ENCODE peak calls at places on chromosome X, in nine cellular contexts. One of them, this sample, is unnamed.
A peak's percentile ranks its signal among the peaks of the same experiment; 100 is the strongest.

GRCh38 chrX:17375631-17376380 is 806 bp downstream of the NHS start:
- DNase-seq in fibroblast of lung: peak; percentile 43
- DNase-seq in tibial nerve: no peak
- DNase-seq in stomach: peak; percentile 33
- DNase-seq in tibial artery: peak; percentile 64
- DNase-seq in A673: no peak
- DNase-seq in ascending aorta: no peak
- DNase-seq in SJSA1: peak; percentile 43
- DNase-seq in effector memory CD4-positive, alpha-beta T cell: no peak
- DNase-seq in this sample: no peak

GRCh38 chrX:40209951-40210617 is 112.3 kb upstream of the BCOR start:
- DNase-seq in tibial nerve: no peak
- DNase-seq in tibial artery: no peak
- DNase-seq in fibroblast of lung: peak; percentile 77
- DNase-seq in stomach: no peak
- DNase-seq in effector memory CD4-positive, alpha-beta T cell: no peak
- DNase-seq in SJSA1: no peak
- DNase-seq in A673: no peak
- DNase-seq in ascending aorta: no peak
- DNase-seq in this sample: no peak

GRCh38 chrX:138128025-138128671 is 562.2 kb downstream of the ZIC3 start:
- DNase-seq in effector memory CD4-positive, alpha-beta T cell: no peak
- DNase-seq in stomach: no peak
- DNase-seq in tibial nerve: peak; percentile 7
- DNase-seq in tibial artery: no peak
- DNase-seq in A673: peak; percentile 73
- DNase-seq in fibroblast of lung: peak; percentile 23
- DNase-seq in ascending aorta: no peak
- DNase-seq in SJSA1: peak; percentile 43
- DNase-seq in this sample: no peak

GRCh38 chrX:110188701-110189558 is 129.0 kb downstream of the AMMECR1 start:
- DNase-seq in stomach: no peak
- DNase-seq in tibial nerve: no peak
- DNase-seq in A673: peak; percentile 52
- DNase-seq in SJSA1: no peak
- DNase-seq in effector memory CD4-positive, alpha-beta T cell: no peak
- DNase-seq in ascending aorta: no peak
- DNase-seq in fibroblast of lung: no peak
- DNase-seq in tibial artery: no peak
- DNase-seq in this sample: no peak

GRCh38 chrX:38318196-38318595 is 9.1 kb downstream of the RPGR start:
- DNase-seq in ascending aorta: no peak
- DNase-seq in tibial nerve: no peak
- DNase-seq in tibial artery: no peak
- DNase-seq in fibroblast of lung: no peak
- DNase-seq in A673: no peak
- DNase-seq in effector memory CD4-positive, alpha-beta T cell: no peak
- DNase-seq in SJSA1: no peak
- DNase-seq in stomach: no peak
- DNase-seq in this sample: no peak

GRCh38 chrX:101493225-101493624 is 8.0 kb downstream of the ARMCX4 start:
- DNase-seq in tibial artery: no peak
- DNase-seq in effector memory CD4-positive, alpha-beta T cell: no peak
- DNase-seq in tibial nerve: no peak
- DNase-seq in stomach: no peak
- DNase-seq in ascending aorta: no peak
- DNase-seq in SJSA1: no peak
- DNase-seq in A673: no peak
- DNase-seq in fibroblast of lung: no peak
- DNase-seq in this sample: no peak

GRCh38 chrX:41912922-41913321 is 10.4 kb downstream of the CASK start:
- DNase-seq in stomach: no peak
- DNase-seq in tibial nerve: no peak
- DNase-seq in SJSA1: no peak
- DNase-seq in A673: no peak
- DNase-seq in effector memory CD4-positive, alpha-beta T cell: no peak
- DNase-seq in tibial artery: no peak
- DNase-seq in fibroblast of lung: peak; percentile 40
- DNase-seq in ascending aorta: no peak
- DNase-seq in this sample: no peak

GRCh38 chrX:26414534-26414933 is 198.6 kb downstream of the MAGEB5 start:
- DNase-seq in A673: no peak
- DNase-seq in SJSA1: no peak
- DNase-seq in effector memory CD4-positive, alpha-beta T cell: no peak
- DNase-seq in stomach: no peak
- DNase-seq in ascending aorta: no peak
- DNase-seq in fibroblast of lung: no peak
- DNase-seq in tibial artery: no peak
- DNase-seq in tibial nerve: no peak
- DNase-seq in this sample: no peak

GRCh38 chrX:129665916-129666644 is 11.3 kb upstream of the APLN start:
- DNase-seq in tibial nerve: no peak
- DNase-seq in A673: peak; percentile 46
- DNase-seq in stomach: no peak
- DNase-seq in effector memory CD4-positive, alpha-beta T cell: no peak
- DNase-seq in SJSA1: peak; percentile 86
- DNase-seq in tibial artery: no peak
- DNase-seq in ascending aorta: peak; percentile 75
- DNase-seq in fibroblast of lung: peak; percentile 83
- DNase-seq in this sample: no peak

GRCh38 chrX:49892552-49892951 is 13.3 kb downstream of the USP27X start:
- DNase-seq in tibial artery: no peak
- DNase-seq in A673: peak; percentile 10
- DNase-seq in effector memory CD4-positive, alpha-beta T cell: no peak
- DNase-seq in ascending aorta: no peak
- DNase-seq in tibial nerve: no peak
- DNase-seq in stomach: no peak
- DNase-seq in SJSA1: no peak
- DNase-seq in fibroblast of lung: no peak
- DNase-seq in this sample: no peak

GRCh38 chrX:101230636-101231035 is 11.1 kb downstream of the DRP2 start:
- DNase-seq in tibial nerve: no peak
- DNase-seq in SJSA1: no peak
- DNase-seq in fibroblast of lung: peak; percentile 43
- DNase-seq in stomach: no peak
- DNase-seq in effector memory CD4-positive, alpha-beta T cell: no peak
- DNase-seq in A673: no peak
- DNase-seq in ascending aorta: no peak
- DNase-seq in tibial artery: no peak
- DNase-seq in this sample: no peak

GRCh38 chrX:39063037-39063436 is 261.8 kb downstream of the MID1IP1 start:
- DNase-seq in A673: no peak
- DNase-seq in ascending aorta: no peak
- DNase-seq in tibial nerve: peak; percentile 12
- DNase-seq in SJSA1: no peak
- DNase-seq in effector memory CD4-positive, alpha-beta T cell: no peak
- DNase-seq in stomach: peak; percentile 59
- DNase-seq in tibial artery: no peak
- DNase-seq in fibroblast of lung: no peak
- DNase-seq in this sample: no peak

GRCh38 chrX:149903889-149904748 is 23.1 kb downstream of the MAGEA8 start:
- DNase-seq in ascending aorta: no peak
- DNase-seq in effector memory CD4-positive, alpha-beta T cell: no peak
- DNase-seq in A673: peak; percentile 18
- DNase-seq in tibial nerve: no peak
- DNase-seq in fibroblast of lung: peak; percentile 1
- DNase-seq in tibial artery: no peak
- DNase-seq in stomach: no peak
- DNase-seq in SJSA1: no peak
- DNase-seq in this sample: no peak

GRCh38 chrX:44514272-44514671 is 28.4 kb downstream of the FUNDC1 start:
- DNase-seq in effector memory CD4-positive, alpha-beta T cell: no peak
- DNase-seq in stomach: no peak
- DNase-seq in ascending aorta: no peak
- DNase-seq in fibroblast of lung: no peak
- DNase-seq in tibial artery: no peak
- DNase-seq in A673: peak; percentile 70
- DNase-seq in tibial nerve: no peak
- DNase-seq in SJSA1: no peak
- DNase-seq in this sample: no peak

GRCh38 chrX:151082077-151082948 is 94.1 kb upstream of the GPR50 start:
- DNase-seq in tibial nerve: peak; percentile 59
- DNase-seq in A673: peak; percentile 74
- DNase-seq in fibroblast of lung: peak; percentile 35
- DNase-seq in stomach: peak; percentile 65
- DNase-seq in ascending aorta: peak; percentile 79
- DNase-seq in tibial artery: peak; percentile 69
- DNase-seq in effector memory CD4-positive, alpha-beta T cell: peak; percentile 23
- DNase-seq in SJSA1: peak; percentile 52
- DNase-seq in this sample: no peak

DNA sequence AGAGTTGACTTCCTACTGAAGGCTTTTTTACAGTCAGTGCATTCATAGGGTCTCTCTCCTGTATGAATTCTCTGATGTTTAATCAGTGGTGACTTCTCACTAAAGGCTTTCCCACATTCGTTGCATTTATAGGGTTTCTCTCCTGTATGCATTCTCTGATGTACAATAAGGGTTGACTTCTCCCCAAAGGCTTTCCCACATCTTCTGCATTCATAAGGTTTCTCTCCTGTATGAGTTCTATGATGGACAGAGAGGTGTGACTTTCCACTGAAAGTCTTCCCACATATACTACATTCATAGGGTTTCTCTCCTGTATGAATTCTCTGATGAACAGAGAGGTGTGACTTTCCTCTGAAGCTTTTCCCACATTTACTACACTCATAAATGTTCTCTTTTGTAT is 45.2 kb downstream of the ZNF674 start:
- DNase-seq in effector memory CD4-positive, alpha-beta T cell: no peak
- DNase-seq in tibial artery: no peak
- DNase-seq in A673: no peak
- DNase-seq in fibroblast of lung: no peak
- DNase-seq in tibial nerve: no peak
- DNase-seq in stomach: no peak
- DNase-seq in SJSA1: no peak
- DNase-seq in ascending aorta: no peak
- DNase-seq in this sample: no peak
- H3K9me3 ChIP-seq in effector memory CD4-positive, alpha-beta T cell: peaks cover 8% of the 10 kb centered on the region
- H3K9me3 ChIP-seq in tibial artery: no peaks in the 10 kb centered on the region
- H3K9me3 ChIP-seq in A673: peaks cover 44% of the 10 kb centered on the region
- H3K9me3 ChIP-seq in fibroblast of lung: no peaks in the 10 kb centered on the region
- H3K9me3 ChIP-seq in tibial nerve: no peaks in the 10 kb centered on the region
- H3K9me3 ChIP-seq in stomach: peaks cover 70% of the 10 kb centered on the region
- H3K9me3 ChIP-seq in SJSA1: peaks cover 6% of the 10 kb centered on the region
- H3K9me3 ChIP-seq in ascending aorta: peaks cover 41% of the 10 kb centered on the region
- H3K9me3 ChIP-seq in this sample: peaks cover 20% of the 10 kb centered on the region

GRCh38 chrX:125778256-125778655 is 387.8 kb downstream of the DCAF12L2 start:
- DNase-seq in A673: no peak
- DNase-seq in effector memory CD4-positive, alpha-beta T cell: no peak
- DNase-seq in ascending aorta: no peak
- DNase-seq in stomach: no peak
- DNase-seq in tibial artery: no peak
- DNase-seq in SJSA1: no peak
- DNase-seq in fibroblast of lung: no peak
- DNase-seq in tibial nerve: no peak
- DNase-seq in this sample: no peak

GRCh38 chrX:125786306-125786705 is 379.8 kb downstream of the DCAF12L2 start:
- DNase-seq in tibial artery: no peak
- DNase-seq in tibial nerve: no peak
- DNase-seq in effector memory CD4-positive, alpha-beta T cell: no peak
- DNase-seq in ascending aorta: no peak
- DNase-seq in A673: no peak
- DNase-seq in SJSA1: no peak
- DNase-seq in fibroblast of lung: peak; percentile 3
- DNase-seq in stomach: no peak
- DNase-seq in this sample: no peak

DNA sequence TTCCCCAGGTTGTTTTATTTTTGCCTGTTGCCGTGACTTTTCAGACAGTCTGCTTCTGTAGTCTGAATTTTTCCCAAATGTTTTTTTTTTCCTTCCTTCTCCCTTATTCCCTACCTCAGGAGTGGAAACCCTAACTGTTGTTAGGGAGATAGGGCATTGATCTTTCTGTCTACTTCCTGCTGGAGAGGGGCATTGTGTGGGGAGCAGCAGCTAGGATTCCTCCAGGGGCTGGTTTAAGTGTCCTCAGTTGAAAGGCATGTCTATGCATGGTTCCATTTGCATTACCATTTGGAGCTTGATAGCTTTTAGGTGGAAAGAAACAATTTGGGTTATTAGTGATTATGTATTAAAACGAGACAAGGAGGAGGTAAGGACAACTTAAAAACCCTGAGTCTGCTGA is 383.9 kb downstream of the DCAF12L2 start:
- DNase-seq in A673: no peak
- DNase-seq in fibroblast of lung: no peak
- DNase-seq in ascending aorta: no peak
- DNase-seq in effector memory CD4-positive, alpha-beta T cell: no peak
- DNase-seq in SJSA1: no peak
- DNase-seq in tibial artery: no peak
- DNase-seq in stomach: no peak
- DNase-seq in tibial nerve: no peak
- DNase-seq in this sample: no peak
- H3K27ac ChIP-seq in A673: no peak overlapping the region
- H3K27ac ChIP-seq in fibroblast of lung: no peak overlapping the region
- H3K27ac ChIP-seq in ascending aorta: no peak overlapping the region
- H3K27ac ChIP-seq in effector memory CD4-positive, alpha-beta T cell: no peak overlapping the region
- H3K27ac ChIP-seq in SJSA1: no peak overlapping the region
- H3K27ac ChIP-seq in tibial artery: no peak overlapping the region
- H3K27ac ChIP-seq in stomach: no peak overlapping the region
- H3K27ac ChIP-seq in tibial nerve: no peak overlapping the region
- H3K27ac ChIP-seq in this sample: no peak overlapping the region

GRCh38 chrX:55874807-55875206 is 157.3 kb downstream of the RRAGB start:
- DNase-seq in A673: no peak
- DNase-seq in fibroblast of lung: no peak
- DNase-seq in tibial nerve: no peak
- DNase-seq in effector memory CD4-positive, alpha-beta T cell: no peak
- DNase-seq in stomach: no peak
- DNase-seq in tibial artery: no peak
- DNase-seq in ascending aorta: no peak
- DNase-seq in SJSA1: no peak
- DNase-seq in this sample: no peak
- H3K9me3 ChIP-seq in A673: no peaks in the 10 kb centered on the region
- H3K9me3 ChIP-seq in fibroblast of lung: no peaks in the 10 kb centered on the region
- H3K9me3 ChIP-seq in tibial nerve: no peaks in the 10 kb centered on the region
- H3K9me3 ChIP-seq in effector memory CD4-positive, alpha-beta T cell: no peaks in the 10 kb centered on the region
- H3K9me3 ChIP-seq in stomach: peaks cover 14% of the 10 kb centered on the region
- H3K9me3 ChIP-seq in tibial artery: no peaks in the 10 kb centered on the region
- H3K9me3 ChIP-seq in ascending aorta: no peaks in the 10 kb centered on the region
- H3K9me3 ChIP-seq in SJSA1: no peaks in the 10 kb centered on the region
- H3K9me3 ChIP-seq in this sample: no peaks in the 10 kb centered on the region

GRCh38 chrX:21930986-21931385 is 9.5 kb upstream of the SMS start:
- DNase-seq in tibial nerve: no peak
- DNase-seq in SJSA1: no peak
- DNase-seq in tibial artery: no peak
- DNase-seq in effector memory CD4-positive, alpha-beta T cell: no peak
- DNase-seq in fibroblast of lung: no peak
- DNase-seq in A673: no peak
- DNase-seq in ascending aorta: no peak
- DNase-seq in stomach: no peak
- DNase-seq in this sample: no peak

GRCh38 chrX:21929209-21929608 is 11.3 kb upstream of the SMS start:
- DNase-seq in SJSA1: no peak
- DNase-seq in tibial nerve: no peak
- DNase-seq in A673: no peak
- DNase-seq in stomach: no peak
- DNase-seq in ascending aorta: no peak
- DNase-seq in fibroblast of lung: no peak
- DNase-seq in tibial artery: no peak
- DNase-seq in effector memory CD4-positive, alpha-beta T cell: no peak
- DNase-seq in this sample: no peak

GRCh38 chrX:21926527-21927278 is 13.8 kb upstream of the SMS start:
- DNase-seq in SJSA1: peak; percentile 61
- DNase-seq in tibial artery: no peak
- DNase-seq in ascending aorta: no peak
- DNase-seq in fibroblast of lung: peak; percentile 97
- DNase-seq in A673: peak; percentile 84
- DNase-seq in effector memory CD4-positive, alpha-beta T cell: no peak
- DNase-seq in tibial nerve: no peak
- DNase-seq in stomach: no peak
- DNase-seq in this sample: no peak

GRCh38 chrX:21926116-21926515 is 14.4 kb upstream of the SMS start:
- DNase-seq in SJSA1: no peak
- DNase-seq in A673: peak; percentile 19
- DNase-seq in effector memory CD4-positive, alpha-beta T cell: no peak
- DNase-seq in fibroblast of lung: no peak
- DNase-seq in stomach: no peak
- DNase-seq in tibial nerve: no peak
- DNase-seq in ascending aorta: no peak
- DNase-seq in tibial artery: no peak
- DNase-seq in this sample: no peak
- H3K27ac ChIP-seq in SJSA1: peak overlapping the region; percentile 100
- H3K27ac ChIP-seq in A673: peak overlapping the region; percentile 13
- H3K27ac ChIP-seq in effector memory CD4-positive, alpha-beta T cell: no peak overlapping the region
- H3K27ac ChIP-seq in fibroblast of lung: peak overlapping the region; percentile 75
- H3K27ac ChIP-seq in stomach: no peak overlapping the region
- H3K27ac ChIP-seq in tibial nerve: peak overlapping the region; percentile 73
- H3K27ac ChIP-seq in ascending aorta: peak overlapping the region; percentile 48
- H3K27ac ChIP-seq in tibial artery: no peak overlapping the region
- H3K27ac ChIP-seq in this sample: peak overlapping the region; percentile 7